ENCODE peak calls at places on chromosomes 6 and 20, in eight cellular contexts. O is hepatocyte; T is right lobe of liver; K is tibial artery; A is CD8-positive, alpha-beta T cell; D is prostate gland; V is HCT116; P is neural progenitor cell. I is an unnamed sample.
A peak's percentile ranks its signal among the peaks of the same experiment; 100 is the strongest.

GRCh38 chr6:30231067-30231466 is 17.9 kb upstream of the TRIM26 start:
- DNase-seq in D (no peak), V (no peak), K (no peak), O (no peak), P (no peak), A (no peak), T (no peak), I (no peak)

GRCh38 chr6:87393026-87393622 is 14.6 kb upstream of the CFAP206 start:
- DNase-seq in A (peak; percentile 13), V (peak; percentile 62), P (peak; percentile 74), K (no peak), D (peak; percentile 61), O (peak; percentile 85), T (no peak), I (peak; percentile 34)

GRCh38 chr6:150627601-150628012 is 27.9 kb downstream of the PLEKHG1 start:
- DNase-seq in K (no peak), D (no peak), T (no peak), V (no peak), O (peak; percentile 32), P (no peak), A (no peak), I (no peak)

GRCh38 chr20:44211177-44212039 is 837 bp upstream of the OSER1 start:
- DNase-seq in V (no peak), A (no peak), O (peak; percentile 51), T (peak; percentile 31), D (peak; percentile 35), K (peak; percentile 75), P (peak; percentile 26), I (no peak)

GRCh38 chr20:11569163-11569562 is 348.5 kb upstream of the BTBD3 start:
- DNase-seq in T (no peak), A (no peak), D (no peak), P (peak; percentile 51), O (no peak), K (no peak), V (no peak), I (no peak)

GRCh38 chr6:4301871-4302270 is 166.5 kb upstream of the ECI2 start:
- DNase-seq in O (no peak), K (no peak), T (no peak), P (no peak), V (no peak), D (no peak), A (no peak), I (no peak)

GRCh38 chr6:55632953-55633352 is 54.0 kb upstream of the HMGCLL1 start:
- DNase-seq in D (no peak), O (no peak), A (no peak), K (no peak), T (no peak), P (no peak), V (no peak), I (peak; percentile 57)

GRCh38 chr6:155177369-155177961 is 86.3 kb upstream of the CLDN20 start:
- DNase-seq in D (peak; percentile 65), A (peak; percentile 39), T (no peak), P (peak; percentile 77), K (no peak), O (peak; percentile 87), V (peak; percentile 61), I (no peak)

GRCh38 chr20:15359056-15359455 is 1021.6 kb upstream of the FLRT3 start:
- DNase-seq in D (no peak), K (no peak), O (no peak), A (no peak), V (no peak), P (no peak), T (no peak), I (peak; percentile 49)

GRCh38 chr6:25172819-25173218 is 106.4 kb upstream of the CARMIL1 start:
- DNase-seq in O (no peak), A (no peak), P (no peak), V (no peak), K (no peak), D (no peak), T (no peak), I (peak; percentile 82)

GRCh38 chr20:41055679-41056078 is 27.1 kb downstream of the TOP1 start:
- DNase-seq in K (no peak), V (no peak), D (no peak), P (no peak), O (no peak), T (no peak), A (no peak), I (no peak)

GRCh38 chr6:147060636-147061035 is 143.6 kb upstream of the STXBP5 start:
- DNase-seq in T (no peak), P (no peak), D (no peak), A (no peak), K (no peak), V (no peak), O (no peak), I (no peak)

GRCh38 chr20:48034754-48035153 is 249.5 kb upstream of the SULF2 start:
- DNase-seq in K (no peak), T (no peak), V (no peak), O (peak; percentile 39), P (no peak), A (no peak), D (no peak), I (no peak)

GRCh38 chr6:102798631-102799030 is 1405.1 kb downstream of the GRIK2 start:
- DNase-seq in P (peak; percentile 75), T (no peak), V (no peak), K (no peak), A (no peak), D (no peak), O (peak; percentile 33), I (no peak)

GRCh38 chr6:4928426-4928825 is 75.4 kb downstream of the RPP40 start:
- DNase-seq in A (no peak), V (no peak), P (no peak), D (no peak), K (no peak), O (no peak), T (no peak), I (no peak)

GRCh38 chr20:5056801-5057599 is 55.7 kb upstream of the SLC23A2 start:
- DNase-seq in A (peak; percentile 76), K (peak; percentile 73), V (peak; percentile 26), T (peak; percentile 44), D (peak; percentile 7), P (no peak), O (no peak), I (peak; percentile 61)

GRCh38 chr6:85453052-85453451 is 3.2 kb downstream of the NT5E start:
- DNase-seq in A (no peak), K (no peak), T (no peak), D (no peak), V (no peak), P (no peak), O (no peak), I (no peak)
- H3K4me1 ChIP-seq in A (peaks cover 68% of the 10 kb centered on the region), K (peaks cover 25% of the 10 kb centered on the region), T (peaks cover 16% of the 10 kb centered on the region), D (no peaks in the 10 kb centered on the region), V (peaks cover 86% of the 10 kb centered on the region), P (no peaks in the 10 kb centered on the region), O (peaks cover 16% of the 10 kb centered on the region), I (peaks cover 51% of the 10 kb centered on the region)

GRCh38 chr6:38702471-38703397 is at the start of gene GLO1:
- DNase-seq in K (peak; percentile 98), D (peak; percentile 99), A (peak; percentile 97), P (peak; percentile 98), V (peak; percentile 97), O (peak; percentile 98), T (peak; percentile 98), I (peak; percentile 94)
- H3K27ac ChIP-seq in K (peak within 1 kb of the TSS; percentile 87), D (peak within 1 kb of the TSS; percentile 87), A (peak within 1 kb of the TSS; percentile 78), P (peak within 1 kb of the TSS; percentile 57), V (peak within 1 kb of the TSS; percentile 70), O (peak within 1 kb of the TSS; percentile 92), T (peak within 1 kb of the TSS; percentile 89), I (peak within 1 kb of the TSS; percentile 73)

GRCh38 chr6:167115054-167115453 is 7.8 kb upstream of the CCR6 start:
- DNase-seq in A (no peak), K (no peak), V (no peak), O (no peak), D (no peak), T (no peak), P (no peak), I (no peak)
- TF ChIP-seq CTCF in A (no peak), K (no peak), V (no peak), O (no peak), D (no peak), T (no peak), P (peak; percentile 38), I (no peak)

DNA sequence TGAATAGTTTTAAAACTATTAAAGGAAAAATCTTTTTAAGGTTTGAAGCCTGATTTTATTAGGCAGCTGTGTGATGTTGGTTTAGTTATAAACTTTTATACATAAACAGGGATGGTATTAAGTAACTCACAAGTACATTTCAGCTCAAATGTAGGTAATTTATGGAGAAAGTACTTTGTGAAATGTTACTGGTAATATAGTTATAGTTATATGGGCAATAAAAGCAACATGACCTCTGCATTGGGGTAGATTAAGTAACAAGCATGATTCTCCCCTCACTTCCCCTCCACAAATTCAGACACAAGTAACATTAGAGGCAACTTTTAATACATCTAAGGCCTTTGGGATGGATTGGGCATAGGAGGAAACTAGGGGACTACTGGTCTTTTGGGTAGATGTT is 154.3 kb upstream of the ID4 start:
- DNase-seq in P (no peak), V (no peak), D (no peak), T (no peak), A (no peak), K (no peak), O (no peak), I (no peak)
- H3K4me1 ChIP-seq in P (no peaks in the 10 kb centered on the region), V (no peaks in the 10 kb centered on the region), D (no peaks in the 10 kb centered on the region), T (no peaks in the 10 kb centered on the region), A (no peaks in the 10 kb centered on the region), K (no peaks in the 10 kb centered on the region), O (no peaks in the 10 kb centered on the region), I (no peaks in the 10 kb centered on the region)

DNA sequence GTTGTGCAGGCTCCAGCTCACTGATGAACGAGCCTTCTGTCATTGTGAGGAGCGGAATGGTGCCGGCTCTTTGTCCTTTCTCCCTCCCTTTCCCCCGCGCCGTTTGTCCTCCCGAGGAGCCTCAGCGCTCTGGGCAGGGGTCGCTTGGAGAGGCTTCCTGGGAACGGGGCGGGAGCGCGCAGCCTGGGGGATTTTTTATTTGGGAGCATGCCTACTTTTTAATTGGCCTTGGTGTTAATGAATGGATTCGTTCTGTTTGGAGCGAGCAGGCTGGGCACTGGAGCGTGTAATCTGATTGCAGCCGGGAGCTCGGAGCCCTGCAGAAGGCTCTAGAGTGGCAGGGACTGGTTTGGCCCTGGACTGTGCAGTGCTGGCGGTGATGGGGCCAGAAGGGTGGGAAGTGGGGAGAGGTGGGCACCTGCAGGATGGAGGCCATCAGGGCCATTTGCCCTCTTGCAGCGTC is 118.8 kb downstream of the CDH4 start:
- DNase-seq in K (no peak), T (no peak), O (no peak), P (peak; percentile 76), D (no peak), A (no peak), V (no peak), I (no peak)
- H3K27ac ChIP-seq in K (no peak overlapping the region), T (no peak overlapping the region), O (no peak overlapping the region), P (no peak overlapping the region), D (no peak overlapping the region), A (no peak overlapping the region), V (no peak overlapping the region), I (no peak overlapping the region)

GRCh38 chr6:158758464-158758863 is 60.7 kb downstream of the EZR start:
- DNase-seq in A (no peak), D (no peak), V (no peak), O (peak; percentile 68), P (peak; percentile 63), K (no peak), T (no peak), I (no peak)
- TF ChIP-seq CTCF in A (no peak), D (no peak), V (no peak), O (no peak), P (no peak), K (no peak), T (no peak), I (no peak)

I was measured in foreskin keratinocyte.